ENCODE peak calls at places on chromosomes 2 and 18, in seven cellular contexts. W, T, M, V, Q, F and D are unnamed samples.

GRCh38 chr2:238714038-238714528 is 133.8 kb upstream of the TWIST2 start:
- DNase-seq in W (no peak), T (no peak), M (no peak), V (peak; percentile 86), Q (no peak), F (no peak), D (no peak)

GRCh38 chr2:210259687-210260086 is 34.4 kb upstream of the ACADL start:
- DNase-seq in W (no peak), T (no peak), M (no peak), V (no peak), Q (no peak), F (no peak), D (no peak)

GRCh38 chr2:238427435-238428162 is 872 bp downstream of the ASB1 start:
- DNase-seq in W (peak; percentile 88), T (no peak), M (no peak), V (no peak), Q (no peak), F (no peak), D (no peak)

GRCh38 chr2:148244593-148245292 is 223.9 kb downstream of the MBD5 start:
- DNase-seq in W (no peak), T (no peak), M (no peak), V (no peak), Q (peak; percentile 24), F (no peak), D (no peak)

GRCh38 chr2:231124833-231125232 is at the start of gene HTR2B:
- DNase-seq in W (no peak), T (peak; percentile 35), M (no peak), V (no peak), Q (no peak), F (no peak), D (peak; percentile 11)

GRCh38 chr18:75533954-75534353 is 106.5 kb upstream of the SMIM21 start:
- DNase-seq in W (no peak), T (no peak), M (no peak), V (no peak), Q (no peak), F (no peak), D (no peak)

GRCh38 chr2:55490554-55490953 is 29.0 kb upstream of the CFAP36 start:
- DNase-seq in W (no peak), T (no peak), M (peak; percentile 43), V (no peak), Q (peak; percentile 61), F (peak; percentile 61), D (no peak)

GRCh38 chr2:1625281-1626001 is 118.9 kb downstream of the PXDN start:
- DNase-seq in W (peak; percentile 54), T (no peak), M (no peak), V (no peak), Q (peak; percentile 37), F (peak; percentile 97), D (no peak)

GRCh38 chr2:60468390-60469085 is 84.9 kb downstream of the BCL11A start:
- DNase-seq in W (no peak), T (no peak), M (no peak), V (no peak), Q (no peak), F (no peak), D (no peak)

GRCh38 chr18:55999641-56000040 is 411.6 kb upstream of the TCF4 start:
- DNase-seq in W (no peak), T (no peak), M (no peak), V (no peak), Q (no peak), F (no peak), D (no peak)

GRCh38 chr2:59630789-59631188 is 922.7 kb downstream of the BCL11A start:
- DNase-seq in W (no peak), T (peak; percentile 32), M (no peak), V (no peak), Q (no peak), F (no peak), D (no peak)

GRCh38 chr2:100789361-100789760 is 30.6 kb upstream of the NPAS2 start:
- DNase-seq in W (no peak), T (no peak), M (no peak), V (no peak), Q (no peak), F (no peak), D (no peak)

GRCh38 chr2:207334631-207335371 is 169.1 kb upstream of the KLF7 start:
- DNase-seq in W (no peak), T (peak; percentile 55), M (peak; percentile 60), V (no peak), Q (peak; percentile 93), F (peak; percentile 88), D (no peak)

GRCh38 chr2:161415041-161415440 is 1.1 kb upstream of the TBR1 start:
- DNase-seq in W (no peak), T (no peak), M (no peak), V (no peak), Q (no peak), F (peak; percentile 41), D (peak; percentile 45)

GRCh38 chr2:172693037-172693436 is 42.6 kb upstream of the RAPGEF4 start:
- DNase-seq in W (no peak), T (no peak), M (peak; percentile 48), V (no peak), Q (peak; percentile 92), F (no peak), D (no peak)

GRCh38 chr18:49446481-49446880 is 14.0 kb downstream of the DYM start:
- DNase-seq in W (no peak), T (no peak), M (no peak), V (no peak), Q (no peak), F (no peak), D (no peak)
- TF ChIP-seq CTCF in W (no peak), T (no peak), M (no peak), V (no peak), Q (no peak), F (no peak), D (no peak)

DNA sequence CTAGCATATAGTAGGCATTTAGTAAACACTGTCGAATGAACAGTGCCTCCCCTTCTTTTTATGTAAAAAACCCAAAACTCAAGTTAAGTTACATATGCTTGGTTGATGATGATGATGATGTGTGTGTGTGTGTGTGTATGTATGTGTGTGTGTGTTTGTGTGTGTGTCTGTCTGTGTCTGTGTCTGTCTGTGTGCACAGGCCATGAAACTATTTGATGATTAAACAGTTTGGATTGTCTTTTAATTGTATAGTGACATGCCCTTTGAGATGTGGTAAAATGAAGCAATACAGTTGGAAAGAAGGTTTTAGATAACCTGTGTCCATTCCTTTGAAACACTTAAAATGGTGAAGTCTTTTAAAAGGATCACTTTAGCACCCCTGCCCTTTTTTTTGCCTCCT is 105.6 kb downstream of the MAP4K4 start:
- DNase-seq in W (no peak), T (no peak), M (no peak), V (no peak), Q (no peak), F (no peak), D (no peak)
- TF ChIP-seq CTCF in W (no peak), T (no peak), M (no peak), V (no peak), Q (no peak), F (no peak), D (no peak)

GRCh38 chr2:174605687-174606086 is 8.1 kb upstream of the WIPF1 start:
- DNase-seq in W (no peak), T (no peak), M (no peak), V (no peak), Q (no peak), F (no peak), D (no peak)

GRCh38 chr2:174606336-174606735 is 8.7 kb upstream of the WIPF1 start:
- DNase-seq in W (no peak), T (no peak), M (no peak), V (no peak), Q (no peak), F (no peak), D (no peak)

GRCh38 chr2:174600349-174600748 is 2.7 kb upstream of the WIPF1 start:
- DNase-seq in W (no peak), T (no peak), M (no peak), V (no peak), Q (no peak), F (no peak), D (no peak)

GRCh38 chr2:174602741-174603140 is 5.1 kb upstream of the WIPF1 start:
- DNase-seq in W (no peak), T (no peak), M (no peak), V (no peak), Q (no peak), F (no peak), D (no peak)

GRCh38 chr2:174603280-174603679 is 5.7 kb upstream of the WIPF1 start:
- DNase-seq in W (peak; percentile 70), T (peak; percentile 70), M (peak; percentile 30), V (no peak), Q (no peak), F (no peak), D (no peak)
- TF ChIP-seq CTCF in W (peak; percentile 62), T (peak; percentile 64), M (peak; percentile 57), V (peak; percentile 21), Q (peak; percentile 47), F (peak; percentile 65), D (peak; percentile 58)

DNA sequence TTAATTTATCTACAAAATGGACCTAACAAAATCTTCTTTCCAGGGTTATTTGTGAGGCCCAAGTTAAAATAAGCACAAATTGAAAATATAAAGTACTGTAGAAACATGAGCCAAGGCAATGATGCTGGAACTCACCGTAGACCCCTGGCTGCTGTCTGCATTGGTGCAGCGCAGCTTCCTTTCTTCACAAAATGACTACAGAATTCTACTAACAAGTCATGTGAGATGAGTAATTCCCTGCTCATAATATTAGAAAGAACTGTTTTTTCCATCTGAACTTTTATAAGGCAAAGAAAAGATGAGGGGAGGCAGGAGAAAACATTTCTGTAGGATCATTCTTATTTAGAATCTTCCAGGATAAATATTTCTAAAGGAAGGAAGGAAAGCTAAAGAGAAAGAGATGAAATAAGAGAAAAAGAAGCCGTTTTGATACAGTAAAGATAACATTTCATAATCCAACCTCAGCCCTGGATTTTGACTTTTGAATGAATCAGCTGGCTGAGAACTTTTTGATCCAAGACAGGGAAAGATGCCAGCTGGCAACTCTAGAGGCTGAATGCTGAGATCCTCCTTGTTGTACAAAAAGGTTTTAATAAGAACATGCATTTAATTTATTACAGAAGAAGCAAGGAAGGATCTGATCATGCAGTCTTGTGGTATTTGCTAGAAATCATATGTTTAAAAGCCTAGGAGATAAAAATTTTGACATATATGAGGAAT is 183.9 kb upstream of the KLHL14 start:
- DNase-seq in W (no peak), T (peak; percentile 23), M (no peak), V (no peak), Q (peak; percentile 2), F (peak; percentile 29), D (no peak)
- TF ChIP-seq CTCF in W (no peak), T (peak; percentile 37), M (no peak), V (no peak), Q (peak; percentile 42), F (peak; percentile 67), D (no peak)

GRCh38 chr2:12227941-12228608 is 481.6 kb downstream of the LPIN1 start:
- DNase-seq in W (no peak), T (no peak), M (no peak), V (no peak), Q (peak; percentile 15), F (no peak), D (no peak)
- TF ChIP-seq CTCF in W (no peak), T (no peak), M (no peak), V (no peak), Q (no peak), F (no peak), D (no peak)